ENCODE peak calls at places on chromosomes 13 and 19, in five cellular contexts. T is activated CD4-positive, alpha-beta T cell treated with anti-CD3 and anti-CD28 coated beads for 1 hour; F is stimulated activated CD4-positive, alpha-beta T cell treated with anti-CD3 and anti-CD28 coated beads, TNF-alpha, amount 100 ng/mL, for 1 hour; X is OCI-LY7; B is cerebellar nuclear complex. M is an unnamed sample.

GRCh38 chr19:6381030-6381750 is 5.5 kb upstream of the PSPN start:
- DNase-seq in T (no peak), F (no peak), X (no peak), B (no peak), M (no peak)

GRCh38 chr19:3522421-3523360 is 16.3 kb upstream of the TEKTIP1 start:
- DNase-seq in T (no peak), F (no peak), X (no peak), B (no peak), M (no peak)

GRCh38 chr19:12891553-12892021 is 627 bp downstream of the GCDH start:
- DNase-seq in T (no peak), F (no peak), X (no peak), B (no peak), M (no peak)

GRCh38 chr13:98717256-98717655 is 35.2 kb downstream of the SLC15A1 start:
- DNase-seq in T (no peak), F (no peak), X (no peak), B (no peak), M (no peak)

GRCh38 chr19:39432677-39433025 is 3.1 kb downstream of the RPS16 start:
- DNase-seq in T (no peak), F (no peak), X (no peak), B (no peak), M (no peak)

GRCh38 chr13:87827479-87827878 is 156.3 kb downstream of the SLITRK5 start:
- DNase-seq in T (no peak), F (no peak), X (no peak), B (no peak), M (no peak)

GRCh38 chr13:67184247-67184646 is 45.9 kb downstream of the PCDH9 start:
- DNase-seq in T (no peak), F (no peak), X (no peak), B (no peak), M (no peak)

GRCh38 chr13:101611491-101612475 is 159.3 kb downstream of the ITGBL1 start:
- DNase-seq in T (no peak), F (no peak), X (no peak), B (no peak), M (no peak)

GRCh38 chr19:57903298-57904174 is 12.9 kb downstream of the ZNF417 start:
- DNase-seq in T (no peak), F (no peak), X (peak), B (no peak), M (no peak)

GRCh38 chr13:33797622-33798021 is 20.3 kb upstream of the RFC3 start:
- DNase-seq in T (no peak), F (no peak), X (no peak), B (peak), M (no peak)

GRCh38 chr19:48203227-48203793 is 32.8 kb downstream of the ZSWIM9 start:
- DNase-seq in T (no peak), F (no peak), X (peak), B (no peak), M (no peak)

GRCh38 chr19:9370747-9371619 is 8.2 kb downstream of the ZNF177 start:
- DNase-seq in T (no peak), F (no peak), X (no peak), B (no peak), M (no peak)

GRCh38 chr13:20624213-20624612 is 57.3 kb downstream of the IFT88 start:
- DNase-seq in T (no peak), F (no peak), X (no peak), B (no peak), M (no peak)

GRCh38 chr19:49859838-49860715 is 7.3 kb downstream of the PNKP start:
- DNase-seq in T (no peak), F (no peak), X (no peak), B (no peak), M (no peak)

GRCh38 chr13:30159446-30159839 is 147.9 kb downstream of the KATNAL1 start:
- DNase-seq in T (no peak), F (no peak), X (no peak), B (no peak), M (no peak)